ENCODE peak calls at places on chromosomes 11 and 22, in five cellular contexts. F is NT2/D1, T is H1, N is GM12878, C is HepG2. E is an unnamed sample.

GRCh38 chr11:123301696-123302400 is 106.8 kb upstream of the CLMP start:
- DNase-seq in F (peak), T (peak), N (peak), C (no peak), E (peak)

GRCh38 chr22:31603081-31603525 is 58.9 kb downstream of the PISD start:
- DNase-seq in F (no peak), T (no peak), N (no peak), C (no peak), E (no peak)

GRCh38 chr11:130765369-130765768 is 150.9 kb downstream of the SNX19 start:
- DNase-seq in F (no peak), T (no peak), N (no peak), C (no peak), E (no peak)

GRCh38 chr11:134144744-134145143 is 75.9 kb downstream of the JAM3 start:
- DNase-seq in F (no peak), T (no peak), N (no peak), C (no peak), E (no peak)

GRCh38 chr11:34614334-34615113 is 6.4 kb upstream of the EHF start:
- DNase-seq in F (no peak), T (no peak), N (no peak), C (no peak), E (no peak)

GRCh38 chr11:123694551-123694950 is 40.1 kb upstream of the SCN3B start:
- DNase-seq in F (no peak), T (no peak), N (no peak), C (no peak), E (no peak)

GRCh38 chr11:59199546-59200420 is 12.9 kb downstream of the MPEG1 start:
- DNase-seq in F (no peak), T (no peak), N (peak), C (no peak), E (no peak)

GRCh38 chr11:6357222-6357621 is 33.1 kb upstream of the SMPD1 start:
- DNase-seq in F (no peak), T (no peak), N (no peak), C (no peak), E (no peak)

GRCh38 chr11:86688398-86689179 is 16.2 kb upstream of the ME3 start:
- DNase-seq in F (no peak), T (no peak), N (peak), C (no peak), E (no peak)

GRCh38 chr11:128029219-128029722 is 558.1 kb downstream of the ETS1 start:
- DNase-seq in F (no peak), T (no peak), N (no peak), C (no peak), E (no peak)
- TF ChIP-seq SUZ12 in F (no peak), T (no peak), N (no peak), C (no peak), E (no peak)

GRCh38 chr11:2277933-2278523 is 7.6 kb upstream of the ASCL2 start:
- DNase-seq in F (no peak), T (peak), N (no peak), C (no peak), E (no peak)
- TF ChIP-seq SUZ12 in F (no peak), T (no peak), N (no peak), C (no peak), E (no peak)

GRCh38 chr11:387193-387793 is 6.7 kb upstream of the PKP3 start:
- DNase-seq in F (no peak), T (no peak), N (no peak), C (no peak), E (no peak)

GRCh38 chr11:391117-392017 is 2.6 kb upstream of the PKP3 start:
- DNase-seq in F (no peak), T (no peak), N (no peak), C (no peak), E (no peak)

GRCh38 chr11:393219-394033 is 583 bp upstream of the PKP3 start:
- DNase-seq in F (no peak), T (no peak), N (no peak), C (peak), E (no peak)

GRCh38 chr11:392102-392777 is 1.8 kb upstream of the PKP3 start:
- DNase-seq in F (no peak), T (no peak), N (no peak), C (no peak), E (no peak)

DNA sequence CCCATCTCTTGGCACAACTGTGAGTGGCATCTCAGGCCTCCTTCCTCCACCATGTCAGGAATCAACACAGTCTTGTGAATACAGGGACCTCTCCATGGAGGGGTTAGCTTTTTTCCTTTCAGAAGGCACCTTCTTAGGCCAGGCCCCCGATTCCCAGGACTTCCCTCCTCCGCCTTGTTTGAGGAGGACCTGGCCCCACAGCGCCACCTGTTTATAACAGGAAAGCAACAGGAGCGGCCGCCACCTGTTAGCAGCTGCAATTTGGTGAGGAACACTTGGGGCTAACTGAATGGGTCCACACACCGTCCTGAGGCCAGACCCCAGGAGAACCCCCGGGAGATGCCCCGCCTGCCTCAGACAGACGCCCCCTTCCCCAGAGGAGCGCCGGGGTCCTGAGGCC is 3.8 kb upstream of the PKP3 start:
- DNase-seq in F (peak), T (no peak), N (no peak), C (peak), E (no peak)
- TF ChIP-seq SUZ12 in F (no peak), T (no peak), N (no peak), C (no peak), E (no peak)

GRCh38 chr11:69333906-69334305 is 40.0 kb downstream of the MYEOV start:
- DNase-seq in F (no peak), T (no peak), N (no peak), C (no peak), E (no peak)
- TF ChIP-seq SUZ12 in F (no peak), T (no peak), N (no peak), C (no peak), E (no peak)

GRCh38 chr11:12149672-12150225 is 39.4 kb downstream of the MICAL2 start:
- DNase-seq in F (no peak), T (no peak), N (no peak), C (no peak), E (no peak)
- TF ChIP-seq SUZ12 in F (no peak), T (no peak), N (no peak), C (no peak), E (no peak)

DNA sequence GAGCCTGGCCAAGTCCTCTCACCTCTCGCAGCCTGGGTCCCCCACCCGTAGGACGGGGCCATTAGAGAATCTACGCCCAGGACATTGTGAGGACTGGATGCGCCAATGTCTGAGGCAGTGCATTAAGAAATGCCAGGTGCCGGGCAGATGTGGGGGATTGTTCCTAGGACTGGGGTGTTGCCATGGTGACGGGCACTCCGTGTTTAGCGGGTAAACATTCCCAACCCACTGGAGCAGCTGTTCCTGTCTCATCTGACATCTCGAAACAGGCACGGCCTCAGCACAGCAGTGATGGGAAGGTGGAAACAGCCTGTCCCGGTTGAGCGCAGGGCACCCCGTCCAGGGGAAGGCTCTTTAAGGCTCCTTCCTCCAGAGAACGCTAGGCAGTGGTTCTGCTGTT is 99.6 kb upstream of the RTL6 start:
- DNase-seq in F (no peak), T (no peak), N (no peak), C (no peak), E (no peak)
- TF ChIP-seq SUZ12 in F (no peak), T (no peak), N (no peak), C (no peak), E (no peak)

GRCh38 chr22:33054276-33054675 is 3.9 kb downstream of the SYN3 start:
- DNase-seq in F (no peak), T (no peak), N (no peak), C (no peak), E (no peak)
- TF ChIP-seq SUZ12 in F (no peak), T (no peak), N (no peak), C (no peak), E (no peak)

E was measured in HEK293T.